ENCODE peak calls at places on chromosomes 11 and 22, in ten cellular contexts. T, P, F, M, I, R, Z, V, H and C are unnamed samples.

GRCh38 chr11:121591405-121592033 is 138.8 kb upstream of the SORL1-AS1 start:
- DNase-seq in I (peak; percentile 55), R (peak; percentile 78), H (peak; percentile 62), T (no peak), M (peak; percentile 50), F (peak; percentile 89), V (peak; percentile 73), P (peak; percentile 65), Z (peak; percentile 63), C (peak; percentile 79)

GRCh38 chr22:45726081-45726480 is 54.4 kb downstream of the ATXN10 start:
- DNase-seq in R (no peak), I (no peak), F (peak; percentile 37), T (no peak), V (no peak), M (no peak), P (no peak), Z (no peak), H (no peak), C (no peak)

GRCh38 chr11:72423840-72424239 is 10.5 kb downstream of the CLPB start:
- DNase-seq in P (no peak), T (no peak), R (no peak), V (no peak), F (no peak), H (no peak), Z (no peak), M (no peak), I (no peak), C (no peak)

GRCh38 chr11:16603245-16603644 is 135.2 kb upstream of the C11orf58 start:
- DNase-seq in P (no peak), Z (no peak), F (no peak), T (no peak), M (no peak), V (no peak), I (no peak), R (no peak), H (peak; percentile 32), C (no peak)

GRCh38 chr11:66976048-66976467 is 954 bp downstream of the C11orf86 start:
- DNase-seq in F (no peak), R (no peak), V (peak; percentile 28), H (peak; percentile 58), P (no peak), M (no peak), Z (no peak), I (no peak), T (no peak), C (peak; percentile 84)

GRCh38 chr11:134001596-134001995 is 44.8 kb upstream of the IGSF9B start:
- DNase-seq in I (no peak), F (no peak), V (no peak), P (no peak), H (no peak), Z (no peak), R (no peak), M (no peak), T (no peak), C (no peak)

GRCh38 chr11:33642461-33643166 is 58.0 kb downstream of the C11orf91 start:
- DNase-seq in F (no peak), V (no peak), M (no peak), T (no peak), I (no peak), H (peak; percentile 25), Z (no peak), R (no peak), P (no peak), C (no peak)

GRCh38 chr11:67029146-67029545 is 6.2 kb downstream of the SYT12 start:
- DNase-seq in R (no peak), Z (no peak), H (no peak), V (no peak), T (no peak), F (peak; percentile 36), I (no peak), M (no peak), P (no peak), C (no peak)

GRCh38 chr11:129846508-129847335 is 31.1 kb downstream of the TMEM45B start:
- DNase-seq in F (peak; percentile 92), V (no peak), P (no peak), Z (no peak), H (peak; percentile 36), M (no peak), I (no peak), T (no peak), R (no peak), C (peak; percentile 43)

GRCh38 chr11:120801801-120802689 is 221.9 kb upstream of the TBCEL start:
- DNase-seq in V (peak; percentile 80), I (peak; percentile 3), H (peak; percentile 63), P (peak; percentile 33), F (peak; percentile 68), Z (peak; percentile 39), T (no peak), R (peak; percentile 45), M (peak; percentile 50), C (peak; percentile 85)

GRCh38 chr22:37601203-37601539 is 7.5 kb upstream of the GGA1 start:
- DNase-seq in P (no peak), V (no peak), R (no peak), M (no peak), F (no peak), Z (no peak), H (no peak), I (no peak), T (no peak), C (no peak)

GRCh38 chr22:35480627-35481565 is 59.7 kb upstream of the RASD2 start:
- DNase-seq in V (no peak), R (no peak), P (no peak), I (no peak), F (no peak), M (no peak), T (no peak), Z (no peak), H (peak; percentile 19), C (no peak)

GRCh38 chr22:40114411-40114810 is 63.3 kb upstream of the TNRC6B start:
- DNase-seq in P (no peak), T (no peak), I (no peak), H (no peak), V (no peak), F (no peak), R (no peak), M (no peak), Z (no peak), C (no peak)

GRCh38 chr22:27136596-27136995 is 479.2 kb downstream of the MIAT start:
- DNase-seq in Z (no peak), M (no peak), P (no peak), T (no peak), H (no peak), V (no peak), R (no peak), F (no peak), I (no peak), C (no peak)

GRCh38 chr11:14499178-14499559 is 442 bp downstream of the COPB1 start:
- DNase-seq in Z (no peak), I (no peak), M (peak; percentile 27), R (no peak), V (peak; percentile 54), P (no peak), F (no peak), H (peak; percentile 11), T (no peak), C (peak; percentile 41)

GRCh38 chr11:1234054-1234720 is 11.3 kb downstream of the MUC5B start:
- DNase-seq in F (no peak), R (no peak), I (no peak), P (no peak), M (no peak), Z (no peak), V (peak; percentile 9), H (no peak), T (no peak), C (no peak)

GRCh38 chr22:40055143-40055926 is 60.6 kb downstream of the FAM83F start:
- DNase-seq in T (no peak), Z (no peak), V (no peak), F (no peak), P (no peak), M (no peak), R (no peak), H (no peak), I (peak; percentile 45), C (no peak)

GRCh38 chr11:87851234-87851633 is 324.0 kb downstream of the RAB38 start:
- DNase-seq in T (no peak), H (no peak), M (no peak), V (no peak), Z (no peak), I (no peak), R (no peak), P (no peak), F (peak; percentile 1), C (no peak)

GRCh38 chr22:31044262-31044861 is 36.8 kb upstream of the SMTN start:
- DNase-seq in F (peak; percentile 37), V (no peak), P (no peak), Z (no peak), M (no peak), I (no peak), H (no peak), T (no peak), R (no peak), C (no peak)

GRCh38 chr11:27698872-27699241 is 1.4 kb downstream of the BDNF start:
- DNase-seq in I (no peak), P (no peak), T (no peak), M (peak; percentile 88), V (peak; percentile 83), F (peak; percentile 93), R (no peak), Z (peak; percentile 54), H (peak; percentile 92), C (peak; percentile 91)

GRCh38 chr11:17257200-17257599 is 19.3 kb upstream of the NUCB2 start:
- DNase-seq in H (no peak), Z (no peak), I (no peak), V (no peak), R (peak; percentile 71), P (no peak), F (peak; percentile 75), M (no peak), T (no peak), C (no peak)

GRCh38 chr11:77152846-77153245 is 24.8 kb downstream of the MYO7A start:
- DNase-seq in H (no peak), V (no peak), Z (no peak), T (no peak), R (no peak), M (no peak), P (no peak), I (no peak), F (peak; percentile 31), C (no peak)

GRCh38 chr22:38109391-38110000 is 988 bp downstream of the BAIAP2L2 start:
- DNase-seq in I (peak; percentile 20), P (no peak), Z (no peak), R (no peak), V (no peak), M (no peak), H (no peak), T (no peak), F (no peak), C (no peak)

GRCh38 chr11:126310229-126310991 is 6.5 kb downstream of the DCPS start:
- DNase-seq in I (peak; percentile 33), F (peak; percentile 82), R (no peak), M (peak; percentile 63), P (peak; percentile 59), T (peak; percentile 33), H (peak; percentile 76), V (peak; percentile 85), Z (peak; percentile 77), C (peak; percentile 86)

GRCh38 chr11:83922318-83922717 is 636.2 kb upstream of the CCDC90B start:
- DNase-seq in H (no peak), Z (no peak), P (no peak), M (no peak), T (no peak), F (no peak), R (no peak), V (no peak), I (no peak), C (no peak)

GRCh38 chr11:12242071-12242672 is 131.8 kb downstream of the MICAL2 start:
- DNase-seq in T (no peak), R (no peak), P (no peak), H (no peak), F (no peak), I (peak; percentile 35), Z (no peak), M (no peak), V (no peak), C (no peak)

GRCh38 chr11:134529212-134530096 is 117.4 kb upstream of the B3GAT1 start:
- DNase-seq in P (no peak), F (no peak), T (no peak), H (no peak), M (no peak), R (no peak), I (no peak), Z (no peak), V (no peak), C (no peak)

GRCh38 chr11:2799881-2800654 is 85.5 kb downstream of the CDKN1C start:
- DNase-seq in H (no peak), I (no peak), R (no peak), F (no peak), Z (no peak), T (no peak), M (no peak), P (no peak), V (peak; percentile 11), C (peak; percentile 26)